ENCODE peak calls at places on chromosome 10, in five cellular contexts. T, G, B, U and N are unnamed samples.

GRCh38 chr10:100791254-100792058 is 46.1 kb downstream of the PAX2 start:
- DNase-seq in T (no peak), G (no peak), B (no peak), U (no peak), N (no peak)

GRCh38 chr10:44881639-44882038 is 29.5 kb upstream of the TMEM72 start:
- DNase-seq in T (no peak), G (no peak), B (no peak), U (no peak), N (no peak)

GRCh38 chr10:60032723-60033122 is 126.4 kb upstream of the CCDC6 start:
- DNase-seq in T (peak), G (no peak), B (peak), U (peak), N (peak)

GRCh38 chr10:14571866-14572507 is 202.7 kb downstream of the FAM107B start:
- DNase-seq in T (no peak), G (no peak), B (no peak), U (no peak), N (peak)

GRCh38 chr10:50625663-50626062 is 1.9 kb upstream of the SGMS1 start:
- DNase-seq in T (peak), G (no peak), B (no peak), U (peak), N (peak)

GRCh38 chr10:88227342-88228018 is 355.6 kb downstream of the RNLS start:
- DNase-seq in T (no peak), G (no peak), B (no peak), U (no peak), N (no peak)

GRCh38 chr10:82982110-82982608 is 1107.2 kb downstream of the NRG3 start:
- DNase-seq in T (no peak), G (no peak), B (no peak), U (no peak), N (no peak)

GRCh38 chr10:121681982-121682687 is 83.9 kb upstream of the FGFR2 start:
- DNase-seq in T (no peak), G (no peak), B (no peak), U (no peak), N (no peak)

GRCh38 chr10:58414270-58415041 is 29.2 kb downstream of the TFAM start:
- DNase-seq in T (no peak), G (no peak), B (no peak), U (peak), N (no peak)

GRCh38 chr10:121910673-121911420 is 17.0 kb downstream of the ATE1 start:
- DNase-seq in T (no peak), G (no peak), B (no peak), U (no peak), N (peak)

GRCh38 chr10:100831742-100832141 is 81.0 kb upstream of the SLF2 start:
- DNase-seq in T (no peak), G (no peak), B (no peak), U (no peak), N (no peak)

GRCh38 chr10:120988751-120989150 is 137.6 kb downstream of the WDR11 start:
- DNase-seq in T (no peak), G (peak), B (no peak), U (no peak), N (no peak)

GRCh38 chr10:102802920-102803534 is 34.2 kb downstream of the CYP17A1 start:
- DNase-seq in T (no peak), G (no peak), B (no peak), U (peak), N (peak)

GRCh38 chr10:18216482-18216881 is 76.3 kb downstream of the CACNB2 start:
- DNase-seq in T (no peak), G (no peak), B (no peak), U (peak), N (no peak)

GRCh38 chr10:52814506-52814905 is 41.9 kb upstream of the MBL2 start:
- DNase-seq in T (peak), G (no peak), B (no peak), U (peak), N (no peak)

GRCh38 chr10:84424731-84425165 is 96.4 kb downstream of the CCSER2 start:
- DNase-seq in T (no peak), G (peak), B (peak), U (peak), N (no peak)

GRCh38 chr10:91294134-91294906 is 73.9 kb downstream of the PCGF5 start:
- DNase-seq in T (no peak), G (no peak), B (no peak), U (no peak), N (no peak)

GRCh38 chr10:84401838-84402611 is 73.6 kb downstream of the CCSER2 start:
- DNase-seq in T (no peak), G (no peak), B (no peak), U (peak), N (no peak)

GRCh38 chr10:56722912-56723311 is 361.9 kb upstream of the ZWINT start:
- DNase-seq in T (no peak), G (no peak), B (no peak), U (peak), N (no peak)

GRCh38 chr10:122478971-122479370 is 17.6 kb downstream of the HTRA1 start:
- DNase-seq in T (no peak), G (no peak), B (no peak), U (no peak), N (no peak)

GRCh38 chr10:50360486-50360885 is 109.2 kb upstream of the ASAH2 start:
- DNase-seq in T (no peak), G (no peak), B (no peak), U (no peak), N (no peak)

GRCh38 chr10:122267849-122268737 is 3.0 kb upstream of the BTBD16 start:
- DNase-seq in T (peak), G (no peak), B (peak), U (peak), N (peak)

GRCh38 chr10:61664985-61665384 is 2.3 kb downstream of the CABCOCO1 start:
- DNase-seq in T (no peak), G (no peak), B (no peak), U (no peak), N (no peak)

GRCh38 chr10:114343623-114344306 is 60.5 kb downstream of the AFAP1L2 start:
- DNase-seq in T (no peak), G (no peak), B (no peak), U (no peak), N (no peak)

GRCh38 chr10:59704644-59705043 is 5.0 kb downstream of the SLC16A9 start:
- DNase-seq in T (no peak), G (no peak), B (no peak), U (no peak), N (no peak)

DNA sequence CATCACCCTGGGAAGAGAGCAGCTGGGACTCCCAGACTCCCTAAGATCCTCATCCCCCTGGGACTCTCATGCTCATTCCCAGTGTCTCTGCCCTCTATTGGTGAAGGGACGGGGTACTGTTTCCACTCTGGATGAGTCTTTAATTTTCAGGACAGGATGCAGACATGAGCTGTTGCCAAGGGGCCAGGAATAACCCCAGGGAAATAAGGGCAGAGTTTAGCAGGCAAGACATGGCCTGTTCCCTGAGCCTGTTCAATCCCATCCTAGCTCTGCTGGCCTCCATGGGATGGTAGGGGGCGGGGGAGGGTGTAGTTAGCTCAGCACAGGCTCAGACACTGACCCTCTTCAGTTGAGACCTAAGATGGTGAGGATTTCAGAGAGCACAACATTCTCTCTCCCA is 14.0 kb downstream of the C10orf105 start:
- DNase-seq in T (no peak), G (no peak), B (no peak), U (no peak), N (no peak)
- TF ChIP-seq CTCF in T (no peak), G (no peak), B (no peak), U (no peak), N (no peak)

DNA sequence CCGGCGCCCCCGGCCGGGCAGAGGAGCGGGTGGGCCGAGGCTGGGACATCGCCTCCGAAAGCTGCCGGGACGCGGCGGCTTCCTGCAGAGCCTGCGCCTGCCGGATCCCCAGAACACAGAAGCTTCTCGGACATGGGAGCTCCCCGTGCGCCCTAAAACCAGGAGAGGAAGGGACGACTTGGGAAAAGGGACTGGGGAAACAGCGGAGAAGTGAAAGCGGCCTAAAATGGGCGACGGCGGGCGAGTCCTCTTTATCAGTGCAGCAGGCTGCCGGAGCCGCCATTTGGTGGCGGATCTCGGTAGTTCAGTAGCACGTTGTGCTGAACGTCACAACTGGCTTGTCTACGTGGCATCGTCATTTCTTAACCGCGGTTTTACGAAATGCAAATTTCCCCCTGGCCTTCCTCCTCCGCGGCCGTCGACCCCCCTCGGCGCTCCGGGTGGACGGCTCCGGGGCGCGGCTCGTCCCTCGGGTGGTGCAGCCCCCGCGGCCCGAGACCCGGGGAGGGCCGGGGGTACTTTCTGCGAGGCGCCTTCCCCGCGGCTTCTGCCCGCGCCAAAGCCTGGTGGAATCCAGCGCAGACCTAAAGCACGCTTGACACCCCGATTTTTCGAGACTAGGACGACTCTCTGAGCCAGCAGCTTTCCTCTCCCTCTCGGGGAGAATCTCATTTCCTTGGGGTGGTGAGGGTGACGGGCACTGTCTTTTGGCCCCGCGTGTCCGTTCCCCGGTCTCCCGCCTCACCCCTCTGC is 9.9 kb upstream of the SPAG6 start:
- DNase-seq in T (no peak), G (no peak), B (no peak), U (peak), N (peak)
- TF ChIP-seq CTCF in T (no peak), G (peak), B (no peak), U (no peak), N (peak)

DNA sequence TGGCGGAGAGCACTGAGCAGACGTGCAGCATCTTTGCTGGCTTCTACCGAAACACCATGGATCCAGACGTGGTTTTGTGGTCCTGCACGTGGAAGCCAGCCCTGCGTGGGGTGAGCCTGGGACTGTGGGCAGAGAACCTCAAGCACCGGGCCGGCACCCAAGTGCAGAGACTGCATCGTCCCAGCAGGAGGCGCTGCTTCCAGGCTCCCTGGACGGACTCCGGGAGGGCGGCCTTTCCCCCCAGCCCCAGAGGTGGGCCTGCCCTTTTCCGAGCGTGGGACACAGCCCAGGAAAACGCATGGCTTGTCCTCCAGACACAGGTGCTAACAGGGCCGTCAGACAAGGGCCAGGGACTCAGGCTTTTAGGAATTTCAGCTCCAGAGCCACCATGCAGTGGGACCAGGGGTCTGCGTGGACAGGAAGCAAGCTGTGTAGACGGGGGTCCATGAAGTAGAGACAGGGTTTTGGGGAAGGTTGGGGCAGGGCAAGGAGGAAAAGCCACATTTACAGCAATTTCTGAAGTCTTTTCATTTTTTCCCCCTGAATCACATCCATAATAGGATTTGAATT is 303.9 kb downstream of the WDR37 start:
- DNase-seq in T (no peak), G (no peak), B (no peak), U (peak), N (no peak)
- TF ChIP-seq CTCF in T (peak), G (peak), B (peak), U (peak), N (no peak)

GRCh38 chr10:112528235-112528634 is 81.2 kb downstream of the VTI1A start:
- DNase-seq in T (no peak), G (no peak), B (no peak), U (no peak), N (no peak)

GRCh38 chr10:112525215-112525614 is 78.2 kb downstream of the VTI1A start:
- DNase-seq in T (no peak), G (no peak), B (peak), U (no peak), N (no peak)

GRCh38 chr10:112526130-112526529 is 79.1 kb downstream of the VTI1A start:
- DNase-seq in T (no peak), G (no peak), B (no peak), U (no peak), N (peak)

GRCh38 chr10:112524637-112525036 is 77.6 kb downstream of the VTI1A start:
- DNase-seq in T (no peak), G (no peak), B (no peak), U (no peak), N (no peak)

GRCh38 chr10:112526906-112527305 is 79.9 kb downstream of the VTI1A start:
- DNase-seq in T (no peak), G (no peak), B (peak), U (peak), N (no peak)
- TF ChIP-seq CTCF in T (no peak), G (peak), B (no peak), U (no peak), N (no peak)

GRCh38 chr10:7622969-7623368 is 43.8 kb downstream of the ITIH5 start:
- DNase-seq in T (no peak), G (no peak), B (no peak), U (peak), N (no peak)
- TF ChIP-seq CTCF in T (peak), G (no peak), B (peak), U (peak), N (peak)

GRCh38 chr10:132788180-132788830 is 2.4 kb upstream of the NKX6-2 start:
- DNase-seq in T (no peak), G (no peak), B (no peak), U (peak), N (peak)
- TF ChIP-seq CTCF in T (no peak), G (peak), B (no peak), U (no peak), N (peak)

GRCh38 chr10:9762966-9763656 is 1254.6 kb upstream of the CELF2 start:
- DNase-seq in T (no peak), G (no peak), B (no peak), U (no peak), N (no peak)

DNA sequence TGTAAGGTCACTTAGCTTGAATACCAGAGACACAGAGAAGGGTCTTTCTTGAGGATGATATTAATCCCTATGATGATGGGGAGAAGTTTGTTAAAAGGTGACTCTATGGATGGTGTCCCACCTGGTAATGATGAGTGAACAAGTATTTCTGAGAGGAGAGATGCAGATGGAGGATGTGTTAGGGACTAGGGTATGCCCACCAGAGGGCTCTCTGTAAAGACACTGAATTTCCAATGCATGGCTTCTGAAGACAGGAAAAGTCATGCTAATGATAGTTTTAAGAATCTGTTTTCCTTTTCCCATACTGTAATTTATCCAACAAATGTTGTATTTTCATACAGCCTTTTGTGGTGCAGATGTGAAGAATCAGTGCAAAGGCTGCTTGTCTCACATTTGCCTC is 1250.9 kb upstream of the CELF2 start:
- DNase-seq in T (peak), G (no peak), B (no peak), U (peak), N (no peak)
- TF ChIP-seq CTCF in T (peak), G (no peak), B (no peak), U (peak), N (no peak)